ENCODE peak calls at places on chromosomes 11 and 22, in six cellular contexts. A, Z, R, V, H and G are unnamed samples.

GRCh38 chr11:111938687-111939160 is 1.6 kb downstream of the DIXDC1 start:
- DNase-seq in H (no peak), A (no peak), V (peak), R (no peak), Z (no peak), G (peak)

GRCh38 chr11:69613594-69613993 is 27.4 kb upstream of the CCND1 start:
- DNase-seq in Z (no peak), V (no peak), A (no peak), R (no peak), H (no peak), G (no peak)

GRCh38 chr11:107591446-107592236 is 694 bp downstream of the ELMOD1 start:
- DNase-seq in R (no peak), H (no peak), Z (peak), A (no peak), V (no peak), G (no peak)

GRCh38 chr11:113289341-113290187 is 24.8 kb upstream of the TTC12 start:
- DNase-seq in H (no peak), A (peak), Z (peak), R (peak), V (peak), G (peak)

GRCh38 chr11:100735949-100736675 is 49.0 kb downstream of the ARHGAP42 start:
- DNase-seq in A (peak), V (no peak), Z (no peak), R (no peak), H (no peak), G (no peak)

GRCh38 chr11:68261749-68262543 is 9.8 kb downstream of the C11orf24 start:
- DNase-seq in V (no peak), Z (no peak), H (no peak), A (no peak), R (no peak), G (no peak)

GRCh38 chr11:119085523-119085878 is 820 bp downstream of the HMBS start:
- DNase-seq in Z (no peak), H (no peak), V (no peak), R (no peak), A (no peak), G (no peak)

GRCh38 chr22:21857501-21857914 is 9.9 kb downstream of the MAPK1 start:
- DNase-seq in V (no peak), R (no peak), H (no peak), A (no peak), Z (no peak), G (no peak)

GRCh38 chr11:45658292-45658991 is 7.0 kb downstream of the CHST1 start:
- DNase-seq in H (no peak), V (no peak), R (peak), Z (no peak), A (peak), G (peak)

GRCh38 chr11:2196970-2197770 is 25.6 kb upstream of the TH start:
- DNase-seq in H (no peak), Z (peak), A (peak), V (peak), R (no peak), G (peak)

GRCh38 chr11:69221086-69221485 is 65.4 kb downstream of the SMIM38 start:
- DNase-seq in H (no peak), V (no peak), A (no peak), Z (no peak), R (no peak), G (no peak)

GRCh38 chr22:37681001-37681424 is 5.1 kb upstream of the NOL12 start:
- DNase-seq in H (no peak), R (no peak), A (no peak), Z (no peak), V (no peak), G (no peak)

GRCh38 chr11:129700701-129701100 is 114.9 kb upstream of the TMEM45B start:
- DNase-seq in Z (no peak), V (no peak), A (no peak), R (no peak), H (no peak), G (no peak)

GRCh38 chr22:17167486-17167885 is 8.4 kb upstream of the HDHD5 start:
- DNase-seq in H (no peak), A (no peak), V (no peak), R (no peak), Z (no peak), G (no peak)

GRCh38 chr11:70432065-70432464 is 33.7 kb downstream of the CTTN start:
- DNase-seq in Z (no peak), V (no peak), R (no peak), A (no peak), H (no peak), G (no peak)

GRCh38 chr11:95363710-95364109 is 132.7 kb upstream of the SESN3 start:
- DNase-seq in Z (no peak), R (no peak), A (no peak), H (no peak), V (no peak), G (no peak)

GRCh38 chr11:1194231-1194976 is 28.5 kb upstream of the MUC5B start:
- DNase-seq in H (no peak), Z (no peak), R (no peak), A (no peak), V (no peak), G (no peak)

GRCh38 chr11:105027671-105028070 is 4.7 kb upstream of the CASP5 start:
- DNase-seq in Z (no peak), H (no peak), R (no peak), V (no peak), A (no peak), G (no peak)

GRCh38 chr11:96335389-96335788 is 7.6 kb downstream of the MAML2 start:
- DNase-seq in R (no peak), A (no peak), H (no peak), V (no peak), Z (no peak), G (no peak)

GRCh38 chr11:108967571-108967970 is 302.7 kb downstream of the DDX10 start:
- DNase-seq in H (no peak), V (no peak), A (no peak), Z (no peak), R (peak), G (no peak)